ENCODE peak calls at places on chromosomes 7 and 10, in eight cellular contexts. S is mammary epithelial cell; H is activated T-cell treated with anti-CD3 and anti-CD28 coated beads for 1 hour; K is NCI-H1092; N is ecto neural progenitor cell; B is activated CD4-positive, alpha-beta T cell treated with anti-CD3 and anti-CD28 coated beads, Interleukin-2, amount 50 U/mL, for 24 hours; Z is cerebellar cortex; V is Peyer's patch. O is an unnamed sample.

GRCh38 chr10:28431139-28431538 is 101.8 kb upstream of the WAC start:
- DNase-seq in K (no peak), N (no peak), H (no peak), V (no peak), B (no peak), S (no peak), Z (no peak), O (no peak)

GRCh38 chr10:47440207-47440606 is 43.7 kb downstream of the ANXA8 start:
- DNase-seq in H (no peak), S (no peak), Z (no peak), B (no peak), N (peak; percentile 11), K (no peak), V (no peak), O (no peak)

GRCh38 chr10:15369642-15370211 is 1.4 kb downstream of the FAM171A1 start:
- DNase-seq in V (no peak), S (no peak), N (peak; percentile 59), B (no peak), K (no peak), Z (no peak), H (no peak), O (no peak)

GRCh38 chr7:131027287-131027773 is 293.3 kb upstream of the KLF14 start:
- DNase-seq in Z (peak; percentile 61), V (no peak), S (peak; percentile 63), N (no peak), H (no peak), K (no peak), B (no peak), O (peak; percentile 51)

GRCh38 chr10:56722912-56723311 is 361.9 kb upstream of the ZWINT start:
- DNase-seq in S (no peak), Z (no peak), K (no peak), B (no peak), V (no peak), N (no peak), H (no peak), O (no peak)

GRCh38 chr7:32892521-32893224 is 1.1 kb upstream of the KBTBD2 start:
- DNase-seq in V (peak; percentile 36), S (peak; percentile 61), Z (peak; percentile 52), K (peak; percentile 45), H (peak; percentile 19), N (peak; percentile 68), B (peak; percentile 31), O (peak; percentile 62)

GRCh38 chr7:80288175-80289122 is 153.8 kb downstream of the GNAI1 start:
- DNase-seq in B (no peak), K (no peak), N (no peak), Z (peak; percentile 10), S (no peak), H (no peak), V (no peak), O (no peak)

GRCh38 chr7:19508821-19509220 is 200.0 kb downstream of the POLR1F start:
- DNase-seq in N (no peak), H (no peak), V (no peak), Z (no peak), S (peak; percentile 7), K (no peak), B (no peak), O (no peak)

O was measured in lower lobe of right lung.